ENCODE peak calls at places on chromosomes 12 and 14, in six cellular contexts. N is A549; L is skeletal muscle cell; P is CD4-positive, alpha-beta memory T cell; R is epithelial cell of esophagus; V is lung. J is an unnamed sample.

GRCh38 chr12:88036368-88036965 is 7.3 kb upstream of the C12orf50 start:
- DNase-seq in P (no peak), L (peak), V (no peak), R (peak), N (no peak), J (no peak)

GRCh38 chr12:2179058-2179457 is 126.3 kb downstream of the CACNA1C start:
- DNase-seq in L (no peak), V (no peak), P (no peak), N (no peak), R (no peak), J (no peak)

GRCh38 chr12:66648336-66648735 is 30.5 kb downstream of the GRIP1 start:
- DNase-seq in L (no peak), R (peak), V (no peak), N (no peak), P (no peak), J (peak)

GRCh38 chr14:77663289-77663688 is 44.5 kb downstream of the ALKBH1 start:
- DNase-seq in V (no peak), R (peak), P (no peak), N (no peak), L (no peak), J (no peak)

GRCh38 chr14:86933460-86933859 is 1059.5 kb downstream of the GALC start:
- DNase-seq in L (no peak), V (no peak), P (no peak), N (no peak), R (peak), J (no peak)

GRCh38 chr14:76872796-76873432 is 46.7 kb downstream of the LRRC74A start:
- DNase-seq in R (peak), P (peak), N (peak), V (peak), L (no peak), J (peak)

GRCh38 chr14:100605230-100605629 is 18.0 kb upstream of the BEGAIN start:
- DNase-seq in P (no peak), R (no peak), V (no peak), N (no peak), L (no peak), J (no peak)

GRCh38 chr12:75816892-75817291 is 214.7 kb downstream of the PHLDA1 start:
- DNase-seq in L (no peak), V (no peak), N (peak), P (no peak), R (peak), J (no peak)

GRCh38 chr12:14258468-14258947 is 107.0 kb upstream of the ATF7IP start:
- DNase-seq in P (no peak), N (no peak), V (peak), L (no peak), R (no peak), J (no peak)

GRCh38 chr12:89162704-89163261 is 189.5 kb downstream of the DUSP6 start:
- DNase-seq in R (peak), N (peak), V (peak), L (peak), P (no peak), J (peak)

GRCh38 chr12:120702629-120703028 is 7.6 kb upstream of the UNC119B start:
- DNase-seq in V (no peak), L (no peak), R (no peak), N (no peak), P (no peak), J (no peak)

GRCh38 chr14:29553427-29553826 is 374.2 kb downstream of the PRKD1 start:
- DNase-seq in V (no peak), N (no peak), P (no peak), R (no peak), L (no peak), J (no peak)

GRCh38 chr14:23862513-23862912 is 91.1 kb upstream of the DHRS4 start:
- DNase-seq in R (no peak), V (no peak), N (no peak), P (no peak), L (no peak), J (no peak)

GRCh38 chr14:92495041-92495440 is 18.5 kb upstream of the RIN3 start:
- DNase-seq in N (no peak), P (no peak), V (no peak), L (peak), R (peak), J (no peak)

GRCh38 chr12:46484396-46485061 is 112.0 kb upstream of the SLC38A2 start:
- DNase-seq in N (no peak), P (no peak), R (no peak), V (no peak), L (no peak), J (no peak)

GRCh38 chr12:77685112-77685511 is 145.6 kb upstream of the NAV3 start:
- DNase-seq in P (no peak), R (peak), N (peak), L (peak), V (peak), J (peak)

GRCh38 chr12:4645023-4645422 is 3.8 kb downstream of the AKAP3 start:
- DNase-seq in V (no peak), P (no peak), N (no peak), L (no peak), R (no peak), J (no peak)

GRCh38 chr12:40921563-40922163 is 229.4 kb downstream of the CNTN1 start:
- DNase-seq in V (no peak), R (peak), P (no peak), L (no peak), N (no peak), J (peak)

GRCh38 chr12:113073586-113073985 is 17.1 kb downstream of the DTX1 start:
- DNase-seq in V (no peak), N (no peak), R (no peak), P (no peak), L (no peak), J (no peak)

GRCh38 chr14:101492716-101493115 is 68.6 kb upstream of the DIO3 start:
- DNase-seq in R (no peak), V (no peak), N (no peak), P (no peak), L (no peak), J (no peak)

GRCh38 chr12:81758421-81759214 is 532 bp downstream of the PPFIA2 start:
- DNase-seq in N (no peak), P (no peak), V (no peak), R (peak), L (no peak), J (no peak)

GRCh38 chr14:90299408-90299807 is 32.3 kb downstream of the NRDE2 start:
- DNase-seq in V (no peak), N (no peak), R (no peak), P (no peak), L (no peak), J (no peak)

GRCh38 chr14:61266436-61267220 is 14.5 kb downstream of the TMEM30B start:
- DNase-seq in P (peak), V (no peak), L (no peak), R (no peak), N (no peak), J (no peak)

GRCh38 chr14:51095854-51096823 is 1.2 kb upstream of the TRIM9 start:
- DNase-seq in P (no peak), V (no peak), L (peak), N (peak), R (peak), J (no peak)

GRCh38 chr14:104554088-104554607 is 25.4 kb upstream of the C14orf180 start:
- DNase-seq in V (no peak), R (no peak), N (no peak), P (no peak), L (no peak), J (no peak)

GRCh38 chr14:92886337-92886736 is 36.6 kb upstream of the CHGA start:
- DNase-seq in N (no peak), V (no peak), R (no peak), L (no peak), P (no peak), J (no peak)

GRCh38 chr14:67514650-67515385 is 18.3 kb upstream of the PLEKHH1 start:
- DNase-seq in P (peak), V (peak), N (peak), L (no peak), R (peak), J (no peak)

GRCh38 chr14:26319139-26319864 is 278.5 kb downstream of the NOVA1 start:
- DNase-seq in N (no peak), V (no peak), L (no peak), P (no peak), R (no peak), J (no peak)

GRCh38 chr12:104656383-104656782 is 199.6 kb downstream of the CHST11 start:
- DNase-seq in P (no peak), V (no peak), L (no peak), R (no peak), N (no peak), J (no peak)
- H3K4me3 ChIP-seq in P (no peak), V (no peak), L (no peak), R (no peak), N (no peak), J (no peak)

DNA sequence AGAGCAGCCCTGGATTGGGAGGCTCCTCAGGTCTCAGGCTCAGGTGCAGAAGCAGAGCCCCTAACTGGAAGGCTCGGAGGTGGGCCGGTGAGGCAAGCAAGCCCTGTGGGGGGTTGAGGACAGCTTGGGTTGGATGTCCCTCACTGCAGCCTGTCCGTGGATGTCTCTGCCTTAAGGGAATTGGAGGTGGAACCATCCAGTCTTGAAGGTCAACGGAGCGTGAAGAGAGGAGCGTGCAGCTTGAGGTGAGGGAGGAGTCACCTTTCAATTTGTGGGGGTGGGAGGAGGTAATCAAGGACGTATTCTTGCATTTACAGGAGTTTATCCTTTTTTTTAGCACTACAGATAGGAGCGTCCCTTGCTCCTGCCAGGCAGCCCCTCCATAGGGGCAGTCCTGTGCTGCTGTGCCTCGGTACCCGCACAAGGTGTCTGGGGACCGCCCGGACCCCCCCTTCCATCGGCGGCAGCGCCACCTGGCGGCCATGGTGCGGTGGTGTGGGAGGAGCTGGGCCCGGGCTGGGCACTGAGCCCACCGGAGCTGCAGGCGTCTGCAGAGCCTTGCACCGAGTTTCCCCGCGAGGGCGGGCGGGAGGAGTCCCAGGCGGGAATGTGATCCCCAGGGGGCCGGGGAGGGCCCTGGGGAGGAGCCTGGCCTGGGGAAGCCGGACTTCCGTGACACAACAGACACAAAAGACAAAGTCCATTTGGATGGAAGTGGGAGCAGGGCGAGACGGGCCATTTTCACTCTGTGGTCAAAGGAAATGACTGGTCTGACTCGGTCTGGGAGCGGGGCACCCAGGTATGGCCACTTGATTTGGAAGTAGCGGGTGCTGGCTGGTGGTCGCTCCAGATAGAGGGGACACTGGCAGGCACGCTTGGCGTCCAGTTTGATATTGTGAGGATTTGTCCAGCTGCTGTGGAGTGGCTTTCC is 884 bp downstream of the DNAJC22 start:
- DNase-seq in V (peak), L (no peak), R (peak), N (peak), P (peak), J (peak)
- H3K4me3 ChIP-seq in V (no peak), L (peak), R (peak), N (peak), P (peak), J (peak)

DNA sequence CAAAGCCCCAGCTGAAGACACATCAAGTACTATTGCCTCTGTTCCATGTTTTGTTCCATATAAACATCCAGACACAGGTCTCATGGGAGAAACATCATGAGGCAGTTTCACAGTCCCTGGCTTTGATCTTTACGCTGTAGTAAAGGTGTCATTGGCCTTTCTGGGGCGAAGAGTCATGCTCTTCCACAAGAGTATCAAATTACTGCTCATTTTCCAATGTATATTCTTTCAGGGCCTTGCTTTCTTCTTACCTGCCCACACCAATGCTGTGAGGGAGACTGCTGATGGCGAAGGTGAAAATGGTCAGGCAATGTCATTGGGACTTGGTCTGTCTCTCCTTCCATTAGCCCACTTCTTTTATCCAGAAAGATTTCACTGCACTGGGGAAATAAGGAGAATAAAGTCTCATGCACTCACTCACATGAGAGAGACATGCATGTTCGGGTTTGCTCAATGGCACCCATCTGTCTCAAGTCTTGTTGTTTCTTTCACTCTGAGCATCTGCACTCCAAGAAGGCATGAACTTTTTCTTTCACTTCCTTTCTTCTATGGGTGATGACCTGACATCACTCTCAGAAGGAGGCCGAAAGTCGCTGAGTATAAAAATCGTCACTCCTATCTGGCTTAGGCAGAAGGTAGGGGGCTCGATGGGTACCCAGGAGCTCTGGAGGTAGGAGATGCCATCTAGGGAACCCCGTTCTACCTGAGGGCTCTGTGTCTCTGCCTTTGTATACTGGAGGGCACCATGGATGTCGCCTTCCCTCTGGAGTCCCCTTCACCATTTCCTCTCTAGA is 1.3 kb upstream of the JDP2 start:
- DNase-seq in V (no peak), R (no peak), N (no peak), L (no peak), P (no peak), J (no peak)
- H3K4me3 ChIP-seq in V (no peak), R (no peak), N (peak), L (no peak), P (no peak), J (no peak)

GRCh38 chr14:30608533-30609006 is 13.5 kb upstream of the SCFD1 start:
- DNase-seq in V (no peak), L (no peak), R (peak), N (no peak), P (no peak), J (peak)

GRCh38 chr14:30614155-30614554 is 8.0 kb upstream of the SCFD1 start:
- DNase-seq in V (no peak), R (no peak), L (no peak), N (no peak), P (no peak), J (no peak)

GRCh38 chr14:30607156-30607780 is 14.9 kb upstream of the SCFD1 start:
- DNase-seq in L (no peak), V (no peak), R (peak), N (no peak), P (no peak), J (peak)

DNA sequence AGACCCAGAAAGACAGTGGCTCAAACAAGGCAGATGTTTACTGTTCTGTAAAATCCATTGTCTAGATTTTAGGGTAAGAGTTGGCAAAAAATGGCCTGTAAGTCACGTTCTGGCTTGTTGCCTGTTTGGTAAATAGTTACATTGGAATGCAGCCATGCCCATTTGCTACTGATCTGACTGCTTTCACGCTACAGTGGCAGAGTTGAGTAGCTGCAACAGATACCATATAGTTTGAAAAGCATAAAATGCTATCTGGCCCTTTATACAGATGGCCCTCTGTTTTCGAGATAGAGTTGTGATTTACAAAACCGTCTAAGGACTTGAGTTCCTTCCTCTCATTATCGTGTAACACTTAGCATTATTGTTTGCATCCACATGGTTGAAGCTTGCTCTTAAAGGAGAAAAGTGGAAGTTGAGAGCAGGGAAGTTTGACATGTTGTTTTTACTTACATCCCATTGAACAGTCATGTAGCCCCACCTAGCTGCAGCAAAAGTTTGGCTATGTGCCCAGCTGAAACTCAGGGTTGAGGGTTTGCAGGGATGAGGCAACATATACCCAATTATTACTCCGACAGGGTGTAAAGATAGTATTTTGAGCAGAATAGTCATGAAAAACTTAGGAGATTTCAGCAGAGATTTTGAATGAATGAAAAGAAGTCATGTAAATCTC is 11.3 kb upstream of the SCFD1 start:
- DNase-seq in P (no peak), R (peak), V (peak), L (peak), N (peak), J (peak)
- H3K4me3 ChIP-seq in P (no peak), R (no peak), V (no peak), L (no peak), N (no peak), J (no peak)

DNA sequence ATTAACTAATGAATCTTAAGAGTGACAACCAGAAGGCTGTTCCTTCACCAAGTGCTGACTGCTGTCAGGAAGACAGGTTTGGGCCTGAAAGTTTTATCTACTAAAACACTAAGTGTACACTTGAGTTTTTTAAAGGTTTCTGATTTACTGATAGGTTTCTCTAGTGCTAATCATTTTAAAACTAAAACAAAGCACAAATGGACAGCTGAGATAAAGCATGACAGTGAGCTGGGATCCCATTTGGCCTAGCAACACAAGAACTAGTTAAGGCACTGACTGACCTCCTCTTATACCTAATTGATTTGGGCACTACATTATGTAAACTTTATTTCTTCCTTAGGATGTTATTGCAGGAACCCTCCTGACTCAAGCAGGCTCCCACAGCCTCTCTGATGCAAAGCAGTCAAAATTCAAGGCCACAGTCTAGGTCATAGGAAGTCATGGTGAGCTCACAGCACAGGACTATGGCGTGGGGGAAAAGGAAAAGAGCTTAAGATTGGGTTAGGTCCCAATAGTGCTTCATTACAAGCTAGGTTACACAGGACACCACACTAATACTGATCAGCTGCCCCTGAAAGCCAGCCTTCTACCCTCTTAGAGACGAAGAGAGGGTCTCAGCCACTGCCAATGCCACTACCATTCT is 3.5 kb downstream of the STXBP6 start:
- DNase-seq in V (no peak), R (no peak), L (no peak), P (no peak), N (no peak), J (no peak)
- H3K4me3 ChIP-seq in V (no peak), R (no peak), L (no peak), P (no peak), N (no peak), J (no peak)

GRCh38 chr14:99043258-99043615 is 228.8 kb downstream of the BCL11B start:
- DNase-seq in N (no peak), P (no peak), L (no peak), V (no peak), R (no peak), J (no peak)

GRCh38 chr14:99041820-99042174 is 230.2 kb downstream of the BCL11B start:
- DNase-seq in L (no peak), N (no peak), V (no peak), R (peak), P (no peak), J (no peak)

GRCh38 chr14:99043756-99044155 is 228.2 kb downstream of the BCL11B start:
- DNase-seq in N (no peak), R (no peak), P (no peak), L (no peak), V (no peak), J (no peak)

GRCh38 chr14:99041141-99041819 is 230.7 kb downstream of the BCL11B start:
- DNase-seq in V (no peak), N (no peak), P (no peak), R (no peak), L (no peak), J (no peak)

GRCh38 chr14:99042376-99043257 is 229.4 kb downstream of the BCL11B start:
- DNase-seq in V (no peak), P (no peak), L (no peak), R (no peak), N (no peak), J (no peak)
- H3K4me3 ChIP-seq in V (no peak), P (no peak), L (no peak), R (no peak), N (no peak), J (no peak)

GRCh38 chr12:79886917-79887519 is 47.9 kb downstream of the PPP1R12A start:
- DNase-seq in V (no peak), N (no peak), L (peak), P (no peak), R (peak), J (peak)
- H3K4me3 ChIP-seq in V (no peak), N (no peak), L (no peak), P (no peak), R (no peak), J (no peak)

GRCh38 chr14:63045612-63046320 is 508 bp upstream of the KCNH5 start:
- DNase-seq in L (no peak), N (peak), V (no peak), R (peak), P (no peak), J (peak)
- H3K4me3 ChIP-seq in L (peak), N (peak), V (no peak), R (peak), P (no peak), J (peak)

J was measured in astrocyte of the cerebellum.